ENCODE peak calls at places on chromosomes 4 and X, in six cellular contexts. F is RPMI7951; X is uterus; L is stimulated activated effector memory CD8-positive, alpha-beta T cell treated with anti-CD3 and anti-CD28 coated beads, Interleukin-12 subunit alpha, Interleukin-12 subunit beta, amount 100 ng/mL, for 72 hours; P is AG09309; K is upper lobe of right lung. R is an unnamed sample.

GRCh38 chr4:38082424-38083374 is 122.5 kb downstream of the PTTG2 start:
- DNase-seq in F (peak), P (no peak), X (no peak), K (no peak), L (no peak), R (peak)

GRCh38 chr4:15774020-15774420 is 4.1 kb upstream of the CD38 start:
- DNase-seq in K (no peak), F (peak), L (no peak), P (no peak), X (no peak), R (no peak)

GRCh38 chrX:3134316-3134715 is 93.0 kb downstream of the ARSF start:
- DNase-seq in P (no peak), K (no peak), L (no peak), X (no peak), F (no peak), R (no peak)

GRCh38 chr4:147103403-147103946 is 157.8 kb upstream of the TTC29 start:
- DNase-seq in F (peak), L (no peak), P (peak), X (peak), K (no peak), R (peak)

GRCh38 chr4:158121203-158121586 is 51.6 kb downstream of the GASK1B start:
- DNase-seq in K (no peak), P (peak), L (no peak), F (peak), X (peak), R (peak)

GRCh38 chr4:113822555-113823290 is 61.2 kb upstream of the CAMK2D start:
- DNase-seq in X (no peak), P (no peak), K (no peak), F (no peak), L (no peak), R (no peak)

GRCh38 chr4:130099159-130099558 is 1003.2 kb downstream of the C4orf33 start:
- DNase-seq in P (no peak), X (no peak), F (no peak), L (no peak), K (no peak), R (no peak)

GRCh38 chrX:125203379-125203736 is 116.3 kb upstream of the TEX13C start:
- DNase-seq in L (peak), P (no peak), F (no peak), K (peak), X (no peak), R (no peak)

GRCh38 chrX:107667426-107667825 is 39.1 kb downstream of the PRPS1 start:
- DNase-seq in X (no peak), K (no peak), L (no peak), P (no peak), F (no peak), R (no peak)

GRCh38 chrX:41472231-41472815 is 25.2 kb downstream of the NYX start:
- DNase-seq in K (no peak), P (no peak), X (no peak), L (no peak), F (no peak), R (no peak)

GRCh38 chr4:168656055-168656660 is 159.3 kb downstream of the PALLD start:
- DNase-seq in F (peak), P (peak), L (no peak), K (no peak), X (no peak), R (peak)